ENCODE peak calls at places on chromosomes 2 and 18, in eight cellular contexts. One of them, this sample, is unnamed.

GRCh38 chr2:119011162-119011909 is 69.3 kb downstream of the MARCO start:
- DNase-seq in cardiac fibroblast: peak; percentile 29
- DNase-seq in tibial artery: no peak
- DNase-seq in fibroblast of villous mesenchyme: peak; percentile 29
- DNase-seq in astrocyte of the cerebellum: no peak
- DNase-seq in hepatocyte: peak; percentile 86
- DNase-seq in epithelial cell of esophagus: peak; percentile 45
- DNase-seq in glutamatergic neuron: peak; percentile 88
- DNase-seq in this sample: no peak

GRCh38 chr2:103161456-103162289 is 399.8 kb downstream of the TMEM182 start:
- DNase-seq in cardiac fibroblast: peak; percentile 71
- DNase-seq in tibial artery: no peak
- DNase-seq in fibroblast of villous mesenchyme: peak; percentile 20
- DNase-seq in astrocyte of the cerebellum: peak; percentile 73
- DNase-seq in hepatocyte: peak; percentile 77
- DNase-seq in epithelial cell of esophagus: peak; percentile 69
- DNase-seq in glutamatergic neuron: no peak
- DNase-seq in this sample: no peak

GRCh38 chr2:11160731-11161455 is 5.6 kb downstream of the SLC66A3 start:
- DNase-seq in cardiac fibroblast: no peak
- DNase-seq in tibial artery: no peak
- DNase-seq in fibroblast of villous mesenchyme: no peak
- DNase-seq in astrocyte of the cerebellum: no peak
- DNase-seq in hepatocyte: no peak
- DNase-seq in epithelial cell of esophagus: no peak
- DNase-seq in glutamatergic neuron: no peak
- DNase-seq in this sample: no peak

GRCh38 chr2:949384-949893 is 1.2 kb upstream of the SNTG2 start:
- DNase-seq in cardiac fibroblast: no peak
- DNase-seq in tibial artery: no peak
- DNase-seq in fibroblast of villous mesenchyme: no peak
- DNase-seq in astrocyte of the cerebellum: no peak
- DNase-seq in hepatocyte: no peak
- DNase-seq in epithelial cell of esophagus: no peak
- DNase-seq in glutamatergic neuron: no peak
- DNase-seq in this sample: no peak

GRCh38 chr2:239311132-239312040 is 89.4 kb downstream of the HDAC4 start:
- DNase-seq in cardiac fibroblast: no peak
- DNase-seq in tibial artery: peak; percentile 61
- DNase-seq in fibroblast of villous mesenchyme: peak; percentile 74
- DNase-seq in astrocyte of the cerebellum: no peak
- DNase-seq in hepatocyte: no peak
- DNase-seq in epithelial cell of esophagus: no peak
- DNase-seq in glutamatergic neuron: no peak
- DNase-seq in this sample: no peak

GRCh38 chr2:171913517-171913916 is 8.7 kb upstream of the HAT1 start:
- DNase-seq in cardiac fibroblast: no peak
- DNase-seq in tibial artery: no peak
- DNase-seq in fibroblast of villous mesenchyme: no peak
- DNase-seq in astrocyte of the cerebellum: no peak
- DNase-seq in hepatocyte: no peak
- DNase-seq in epithelial cell of esophagus: no peak
- DNase-seq in glutamatergic neuron: no peak
- DNase-seq in this sample: no peak

GRCh38 chr18:7198326-7198725 is 32.6 kb upstream of the LRRC30 start:
- DNase-seq in cardiac fibroblast: peak; percentile 29
- DNase-seq in tibial artery: no peak
- DNase-seq in fibroblast of villous mesenchyme: no peak
- DNase-seq in astrocyte of the cerebellum: no peak
- DNase-seq in hepatocyte: no peak
- DNase-seq in epithelial cell of esophagus: no peak
- DNase-seq in glutamatergic neuron: no peak
- DNase-seq in this sample: no peak

GRCh38 chr2:158319269-158319668 is 137.3 kb downstream of the CCDC148 start:
- DNase-seq in cardiac fibroblast: no peak
- DNase-seq in tibial artery: no peak
- DNase-seq in fibroblast of villous mesenchyme: no peak
- DNase-seq in astrocyte of the cerebellum: no peak
- DNase-seq in hepatocyte: no peak
- DNase-seq in epithelial cell of esophagus: no peak
- DNase-seq in glutamatergic neuron: no peak
- DNase-seq in this sample: no peak

GRCh38 chr2:181250691-181251090 is 206.5 kb upstream of the ITGA4 start:
- DNase-seq in cardiac fibroblast: peak; percentile 65
- DNase-seq in tibial artery: no peak
- DNase-seq in fibroblast of villous mesenchyme: peak; percentile 82
- DNase-seq in astrocyte of the cerebellum: no peak
- DNase-seq in hepatocyte: no peak
- DNase-seq in epithelial cell of esophagus: peak; percentile 50
- DNase-seq in glutamatergic neuron: no peak
- DNase-seq in this sample: no peak

GRCh38 chr2:28395334-28396061 is 2.8 kb downstream of the FOSL2 start:
- DNase-seq in cardiac fibroblast: peak; percentile 69
- DNase-seq in tibial artery: peak; percentile 83
- DNase-seq in fibroblast of villous mesenchyme: peak; percentile 89
- DNase-seq in astrocyte of the cerebellum: no peak
- DNase-seq in hepatocyte: peak; percentile 66
- DNase-seq in epithelial cell of esophagus: peak; percentile 75
- DNase-seq in glutamatergic neuron: no peak
- DNase-seq in this sample: no peak

GRCh38 chr2:133377599-133377998 is 190.7 kb downstream of the NCKAP5 start:
- DNase-seq in cardiac fibroblast: no peak
- DNase-seq in tibial artery: no peak
- DNase-seq in fibroblast of villous mesenchyme: no peak
- DNase-seq in astrocyte of the cerebellum: no peak
- DNase-seq in hepatocyte: no peak
- DNase-seq in epithelial cell of esophagus: no peak
- DNase-seq in glutamatergic neuron: no peak
- DNase-seq in this sample: no peak

GRCh38 chr2:181038796-181039195 is 58.4 kb downstream of the UBE2E3 start:
- DNase-seq in cardiac fibroblast: no peak
- DNase-seq in tibial artery: no peak
- DNase-seq in fibroblast of villous mesenchyme: no peak
- DNase-seq in astrocyte of the cerebellum: no peak
- DNase-seq in hepatocyte: no peak
- DNase-seq in epithelial cell of esophagus: no peak
- DNase-seq in glutamatergic neuron: no peak
- DNase-seq in this sample: no peak

GRCh38 chr2:230170532-230170931 is 49.3 kb downstream of the SP110 start:
- DNase-seq in cardiac fibroblast: peak; percentile 24
- DNase-seq in tibial artery: no peak
- DNase-seq in fibroblast of villous mesenchyme: peak; percentile 83
- DNase-seq in astrocyte of the cerebellum: no peak
- DNase-seq in hepatocyte: no peak
- DNase-seq in epithelial cell of esophagus: no peak
- DNase-seq in glutamatergic neuron: no peak
- DNase-seq in this sample: no peak

DNA sequence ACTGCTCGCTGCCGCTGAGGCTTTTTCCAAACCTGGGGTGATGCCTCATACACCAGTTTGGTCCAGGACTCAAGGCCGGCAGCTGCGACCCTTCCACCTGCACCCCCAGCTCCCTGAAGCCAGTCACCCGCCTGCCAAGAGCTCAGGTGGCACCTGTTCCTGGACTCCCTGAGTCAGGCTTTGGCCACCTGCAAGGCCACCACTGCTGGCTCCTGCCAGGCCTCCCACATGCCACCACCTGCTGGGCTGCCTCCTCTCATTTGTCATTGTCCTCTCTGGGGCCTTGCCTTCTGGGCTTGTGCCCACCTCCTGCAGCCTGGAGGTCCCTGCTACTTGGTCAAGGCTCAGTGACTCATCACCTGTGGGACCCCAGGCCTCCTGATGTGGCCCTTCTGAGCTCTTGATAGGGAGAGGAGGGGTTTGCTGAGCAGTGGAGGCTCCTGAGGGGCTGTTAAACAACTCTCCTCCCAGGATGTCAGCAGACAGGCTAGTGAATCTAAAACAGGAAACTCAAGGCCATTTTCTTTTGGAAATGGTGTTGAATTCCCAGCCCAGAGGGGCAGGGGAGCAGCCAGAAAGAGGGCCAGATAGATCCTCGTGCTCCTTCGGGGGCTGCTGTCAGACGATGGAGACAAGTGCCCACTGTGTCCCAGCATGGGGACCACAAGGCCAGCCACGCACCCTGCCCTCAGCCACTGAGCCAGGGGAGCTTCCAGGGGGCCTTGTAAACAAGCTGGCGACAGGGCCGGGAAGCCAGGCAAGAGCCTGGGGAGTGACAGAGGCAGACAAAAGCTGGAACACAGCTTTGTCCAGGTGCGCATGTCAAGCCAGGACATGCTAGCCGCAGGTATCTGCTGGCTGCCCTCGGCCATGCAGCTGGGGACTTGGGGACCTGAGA is 416.8 kb downstream of the LRATD1 start:
- DNase-seq in cardiac fibroblast: no peak
- DNase-seq in tibial artery: no peak
- DNase-seq in fibroblast of villous mesenchyme: no peak
- DNase-seq in astrocyte of the cerebellum: no peak
- DNase-seq in hepatocyte: no peak
- DNase-seq in epithelial cell of esophagus: no peak
- DNase-seq in glutamatergic neuron: no peak
- DNase-seq in this sample: no peak
- TF ChIP-seq CTCF in cardiac fibroblast: no peak
- TF ChIP-seq CTCF in tibial artery: no peak
- TF ChIP-seq CTCF in fibroblast of villous mesenchyme: no peak
- TF ChIP-seq CTCF in astrocyte of the cerebellum: no peak
- TF ChIP-seq CTCF in hepatocyte: no peak
- TF ChIP-seq CTCF in epithelial cell of esophagus: no peak
- TF ChIP-seq CTCF in glutamatergic neuron: no peak
- TF ChIP-seq CTCF in this sample: no peak

GRCh38 chr2:122753341-122753740 is 997.9 kb downstream of the TSN start:
- DNase-seq in cardiac fibroblast: no peak
- DNase-seq in tibial artery: no peak
- DNase-seq in fibroblast of villous mesenchyme: peak; percentile 37
- DNase-seq in astrocyte of the cerebellum: no peak
- DNase-seq in hepatocyte: no peak
- DNase-seq in epithelial cell of esophagus: no peak
- DNase-seq in glutamatergic neuron: no peak
- DNase-seq in this sample: no peak

GRCh38 chr2:122748552-122749011 is 993.1 kb downstream of the TSN start:
- DNase-seq in cardiac fibroblast: peak; percentile 89
- DNase-seq in tibial artery: no peak
- DNase-seq in fibroblast of villous mesenchyme: peak; percentile 88
- DNase-seq in astrocyte of the cerebellum: no peak
- DNase-seq in hepatocyte: peak; percentile 39
- DNase-seq in epithelial cell of esophagus: peak; percentile 77
- DNase-seq in glutamatergic neuron: no peak
- DNase-seq in this sample: no peak

GRCh38 chr2:122749347-122749850 is 993.9 kb downstream of the TSN start:
- DNase-seq in cardiac fibroblast: peak; percentile 22
- DNase-seq in tibial artery: no peak
- DNase-seq in fibroblast of villous mesenchyme: peak; percentile 13
- DNase-seq in astrocyte of the cerebellum: no peak
- DNase-seq in hepatocyte: no peak
- DNase-seq in epithelial cell of esophagus: no peak
- DNase-seq in glutamatergic neuron: no peak
- DNase-seq in this sample: no peak

GRCh38 chr2:122750095-122750494 is 994.6 kb downstream of the TSN start:
- DNase-seq in cardiac fibroblast: no peak
- DNase-seq in tibial artery: no peak
- DNase-seq in fibroblast of villous mesenchyme: no peak
- DNase-seq in astrocyte of the cerebellum: no peak
- DNase-seq in hepatocyte: no peak
- DNase-seq in epithelial cell of esophagus: no peak
- DNase-seq in glutamatergic neuron: no peak
- DNase-seq in this sample: no peak

GRCh38 chr2:122750808-122751207 is 995.4 kb downstream of the TSN start:
- DNase-seq in cardiac fibroblast: no peak
- DNase-seq in tibial artery: no peak
- DNase-seq in fibroblast of villous mesenchyme: no peak
- DNase-seq in astrocyte of the cerebellum: no peak
- DNase-seq in hepatocyte: no peak
- DNase-seq in epithelial cell of esophagus: no peak
- DNase-seq in glutamatergic neuron: no peak
- DNase-seq in this sample: no peak
- TF ChIP-seq CTCF in cardiac fibroblast: no peak
- TF ChIP-seq CTCF in tibial artery: no peak
- TF ChIP-seq CTCF in fibroblast of villous mesenchyme: no peak
- TF ChIP-seq CTCF in astrocyte of the cerebellum: no peak
- TF ChIP-seq CTCF in hepatocyte: no peak
- TF ChIP-seq CTCF in epithelial cell of esophagus: no peak
- TF ChIP-seq CTCF in glutamatergic neuron: no peak
- TF ChIP-seq CTCF in this sample: no peak

DNA sequence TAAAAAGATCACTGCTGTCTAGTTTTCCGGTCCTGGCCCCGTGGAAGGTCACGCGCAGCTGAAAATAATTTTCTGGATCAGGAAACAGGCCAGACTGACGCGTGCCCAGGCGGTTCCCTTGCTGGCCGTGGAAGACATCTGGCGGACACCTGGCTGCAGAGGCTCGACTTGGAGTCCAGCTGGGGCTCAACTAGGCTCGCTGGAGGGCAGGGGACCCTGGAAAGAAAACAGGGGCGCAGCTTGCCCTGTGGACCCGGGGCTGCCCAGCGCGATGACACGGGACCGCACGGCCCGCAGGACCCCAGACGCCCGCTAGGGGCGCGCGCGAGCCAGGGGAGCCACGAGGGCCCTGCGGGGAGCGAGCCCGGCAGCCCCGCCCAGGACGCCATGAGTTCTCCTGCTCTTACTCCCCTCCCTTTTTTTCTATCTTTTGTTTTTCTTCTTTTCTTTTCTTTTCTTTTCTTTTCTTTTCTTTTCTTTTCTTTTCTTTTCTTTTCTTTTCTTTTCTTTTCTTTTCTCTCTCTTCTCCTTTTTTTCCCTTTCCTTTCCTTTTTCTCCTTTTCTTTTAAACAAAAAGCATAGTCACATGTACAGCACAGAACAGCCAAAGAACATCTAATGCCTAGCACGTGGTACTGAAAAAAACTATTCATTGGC is 43.2 kb upstream of the UBE2F start:
- DNase-seq in cardiac fibroblast: peak; percentile 64
- DNase-seq in tibial artery: peak; percentile 89
- DNase-seq in fibroblast of villous mesenchyme: peak; percentile 85
- DNase-seq in astrocyte of the cerebellum: no peak
- DNase-seq in hepatocyte: peak; percentile 87
- DNase-seq in epithelial cell of esophagus: peak; percentile 59
- DNase-seq in glutamatergic neuron: peak; percentile 90
- DNase-seq in this sample: peak; percentile 79
- TF ChIP-seq CTCF in cardiac fibroblast: peak; percentile 51
- TF ChIP-seq CTCF in tibial artery: peak; percentile 99
- TF ChIP-seq CTCF in fibroblast of villous mesenchyme: peak; percentile 96
- TF ChIP-seq CTCF in astrocyte of the cerebellum: peak; percentile 83
- TF ChIP-seq CTCF in hepatocyte: peak; percentile 90
- TF ChIP-seq CTCF in epithelial cell of esophagus: peak; percentile 43
- TF ChIP-seq CTCF in glutamatergic neuron: peak; percentile 98
- TF ChIP-seq CTCF in this sample: peak; percentile 93

DNA sequence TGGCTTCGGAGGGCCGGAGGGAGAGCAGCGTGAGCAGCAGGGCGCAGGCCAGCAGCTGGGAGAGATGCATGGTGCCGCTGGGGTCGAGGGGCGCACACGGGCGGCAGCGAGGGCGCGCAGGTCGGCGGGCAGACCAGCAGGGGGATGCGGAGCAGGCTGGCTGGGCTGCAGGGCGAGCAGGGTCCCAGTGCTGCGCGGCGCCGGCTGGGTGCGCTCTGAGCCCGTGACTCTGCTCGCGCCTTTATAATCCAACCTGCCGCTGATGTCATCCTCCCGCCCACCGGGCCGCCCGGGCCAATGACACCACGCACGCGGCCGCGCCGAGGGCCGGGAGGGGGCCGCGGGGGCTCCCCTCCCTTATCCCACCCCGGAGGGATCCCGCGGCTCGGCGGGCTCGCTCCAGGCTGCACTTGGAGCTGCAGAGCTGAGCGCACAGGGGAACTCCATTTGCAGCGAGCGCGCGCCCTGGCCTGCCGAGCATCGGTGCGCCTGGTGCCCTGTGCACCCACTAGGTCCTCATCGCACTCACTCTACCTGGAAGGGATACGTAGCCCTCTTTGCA is at the start of gene NPPC:
- DNase-seq in cardiac fibroblast: peak; percentile 61
- DNase-seq in tibial artery: peak; percentile 54
- DNase-seq in fibroblast of villous mesenchyme: peak; percentile 50
- DNase-seq in astrocyte of the cerebellum: no peak
- DNase-seq in hepatocyte: peak; percentile 80
- DNase-seq in epithelial cell of esophagus: peak; percentile 73
- DNase-seq in glutamatergic neuron: peak; percentile 90
- DNase-seq in this sample: no peak
- TF ChIP-seq CTCF in cardiac fibroblast: peak; percentile 16
- TF ChIP-seq CTCF in tibial artery: no peak
- TF ChIP-seq CTCF in fibroblast of villous mesenchyme: peak; percentile 26
- TF ChIP-seq CTCF in astrocyte of the cerebellum: peak; percentile 36
- TF ChIP-seq CTCF in hepatocyte: peak; percentile 55
- TF ChIP-seq CTCF in epithelial cell of esophagus: no peak
- TF ChIP-seq CTCF in glutamatergic neuron: peak; percentile 71
- TF ChIP-seq CTCF in this sample: peak; percentile 33